ENCODE peak calls at places on chromosomes 3 and 15, in five cellular contexts. E is Caki2, W is AG09309, B is T follicular helper cell, Z is cardiac fibroblast. S is an unnamed sample.

GRCh38 chr3:125045965-125046364 is 9.8 kb downstream of the HEG1 start:
- DNase-seq in W (peak), E (no peak), B (no peak), Z (peak), S (no peak)

GRCh38 chr3:46266598-46266997 is 24.3 kb downstream of the CCR3 start:
- DNase-seq in W (no peak), B (no peak), Z (no peak), E (no peak), S (no peak)

GRCh38 chr15:66863382-66864085 is 161.5 kb downstream of the SMAD6 start:
- DNase-seq in B (no peak), Z (no peak), E (no peak), W (no peak), S (no peak)

GRCh38 chr3:14227866-14228265 is 49.2 kb downstream of the LSM3 start:
- DNase-seq in E (no peak), Z (no peak), B (no peak), W (no peak), S (no peak)

GRCh38 chr3:150737874-150738679 is 24.9 kb downstream of the SIAH2 start:
- DNase-seq in W (no peak), B (no peak), E (no peak), Z (peak), S (no peak)

GRCh38 chr3:69368129-69368741 is 17.7 kb downstream of the FRMD4B start:
- DNase-seq in B (no peak), Z (no peak), E (no peak), W (no peak), S (peak)

GRCh38 chr15:92869263-92869940 is 30.7 kb upstream of the CHD2 start:
- DNase-seq in E (peak), B (no peak), Z (peak), W (peak), S (no peak)

GRCh38 chr15:80317389-80318169 is 65.6 kb upstream of the CTXND1 start:
- DNase-seq in Z (peak), B (no peak), E (no peak), W (peak), S (no peak)

GRCh38 chr15:39358441-39359041 is 222.3 kb upstream of the THBS1 start:
- DNase-seq in B (no peak), E (no peak), W (no peak), Z (peak), S (no peak)

GRCh38 chr3:94121161-94121560 is 58.3 kb downstream of the NSUN3 start:
- DNase-seq in W (no peak), B (no peak), Z (no peak), E (no peak), S (no peak)

GRCh38 chr15:41806291-41807181 is 21.4 kb upstream of the JMJD7 start:
- DNase-seq in Z (no peak), B (no peak), W (no peak), E (peak), S (peak)

GRCh38 chr3:159884661-159885402 is 103.8 kb upstream of the IL12A start:
- DNase-seq in W (no peak), E (peak), Z (peak), B (no peak), S (peak)

GRCh38 chr3:82080261-82080660 is 318.8 kb upstream of the GBE1 start:
- DNase-seq in W (no peak), E (no peak), B (no peak), Z (no peak), S (no peak)

GRCh38 chr3:107928084-107928445 is 162.8 kb downstream of the CD47 start:
- DNase-seq in Z (peak), E (peak), W (peak), B (no peak), S (no peak)

GRCh38 chr15:36221992-36222391 is 357.4 kb upstream of the CDIN1 start:
- DNase-seq in B (no peak), E (peak), Z (no peak), W (no peak), S (no peak)

GRCh38 chr15:42576776-42577175 is 1.4 kb downstream of the STARD9 start:
- DNase-seq in Z (no peak), B (no peak), E (no peak), W (no peak), S (no peak)

GRCh38 chr3:178443634-178444033 is 92.6 kb upstream of the KCNMB2 start:
- DNase-seq in E (no peak), W (no peak), B (no peak), Z (peak), S (peak)

GRCh38 chr15:73872370-73872769 is 994 bp upstream of the TBC1D21 start:
- DNase-seq in E (no peak), W (peak), B (no peak), Z (peak), S (no peak)

GRCh38 chr3:127473244-127474024 is 117.1 kb downstream of the TPRA1 start:
- DNase-seq in Z (no peak), B (no peak), E (no peak), W (no peak), S (peak)

GRCh38 chr3:85939026-85939616 is 980.3 kb downstream of the CADM2 start:
- DNase-seq in Z (no peak), E (no peak), B (no peak), W (no peak), S (no peak)

GRCh38 chr3:132380979-132381944 is 36.0 kb upstream of the DNAJC13 start:
- DNase-seq in E (no peak), Z (no peak), W (no peak), B (no peak), S (no peak)

GRCh38 chr15:97482521-97482920 is 478.0 kb upstream of the ARRDC4 start:
- DNase-seq in Z (no peak), E (no peak), W (no peak), B (no peak), S (no peak)

GRCh38 chr3:171101982-171102610 is 75.6 kb upstream of the SLC2A2 start:
- DNase-seq in W (no peak), B (no peak), Z (peak), E (peak), S (no peak)

GRCh38 chr3:13501527-13501926 is 21.4 kb downstream of the HDAC11 start:
- DNase-seq in B (no peak), W (no peak), E (no peak), Z (no peak), S (no peak)